ENCODE peak calls at places on chromosomes 16 and 17, in ten cellular contexts. F is Caco-2, W is SK-N-SH, I is mammary epithelial cell, D is adrenal gland, E is fibroblast of lung, S is NB4, V is HFF-Myc, B is mucosa of descending colon, A is transverse colon. R is an unnamed sample.

GRCh38 chr17:9199474-9200196 is 178.3 kb downstream of the NTN1 start:
- DNase-seq in S (no peak), W (no peak), D (no peak), A (no peak), I (no peak), B (no peak), E (peak), F (no peak), V (no peak), R (peak)

GRCh38 chr16:17451835-17452234 is 18.9 kb downstream of the XYLT1 start:
- DNase-seq in W (no peak), A (no peak), E (no peak), I (no peak), V (no peak), S (peak), B (no peak), D (no peak), F (no peak), R (no peak)

GRCh38 chr17:19320876-19321275 is 41.6 kb downstream of the B9D1 start:
- DNase-seq in V (no peak), W (no peak), F (no peak), D (no peak), E (no peak), S (no peak), I (no peak), A (no peak), B (no peak), R (no peak)

GRCh38 chr17:45149669-45150603 is 1.7 kb downstream of the HEXIM1 start:
- DNase-seq in E (peak), D (peak), W (peak), A (peak), S (peak), F (peak), B (peak), I (peak), V (no peak), R (peak)

GRCh38 chr17:45364531-45365390 is 47.9 kb upstream of the MAP3K14 start:
- DNase-seq in A (no peak), I (no peak), S (peak), F (no peak), W (peak), B (no peak), D (no peak), V (no peak), E (no peak), R (no peak)

GRCh38 chr17:68248199-68248825 is 469 bp downstream of the AMZ2 start:
- DNase-seq in V (no peak), E (peak), I (peak), D (no peak), B (peak), S (no peak), A (peak), F (no peak), W (no peak), R (peak)

GRCh38 chr17:74873874-74874614 is 1.2 kb upstream of the FDXR start:
- DNase-seq in B (no peak), F (no peak), D (no peak), E (no peak), V (no peak), S (peak), A (no peak), W (peak), I (no peak), R (no peak)

GRCh38 chr16:68064791-68065365 is 20.3 kb upstream of the NFATC3 start:
- DNase-seq in D (peak), E (peak), F (peak), W (peak), V (no peak), S (peak), A (peak), B (peak), I (peak), R (peak)

GRCh38 chr17:13540546-13540945 is 61.2 kb downstream of the HS3ST3A1 start:
- DNase-seq in I (peak), D (no peak), F (no peak), E (peak), W (no peak), B (no peak), A (no peak), S (no peak), V (no peak), R (no peak)

GRCh38 chr16:87824016-87824990 is 45.0 kb downstream of the SLC7A5 start:
- DNase-seq in V (no peak), F (peak), E (no peak), S (no peak), W (no peak), I (no peak), D (no peak), A (no peak), B (no peak), R (no peak)

GRCh38 chr17:34434065-34434464 is 71.0 kb upstream of the CCL1 start:
- DNase-seq in I (no peak), E (no peak), A (no peak), F (no peak), D (no peak), B (peak), V (no peak), W (no peak), S (peak), R (no peak)

GRCh38 chr16:4288148-4288921 is 15.5 kb upstream of the TFAP4 start:
- DNase-seq in S (peak), B (peak), I (peak), V (no peak), W (peak), E (peak), D (peak), A (peak), F (peak), R (peak)

GRCh38 chr16:20851601-20852000 is 45.3 kb downstream of the REXO5 start:
- DNase-seq in A (peak), V (peak), E (peak), S (peak), I (peak), D (peak), W (no peak), F (peak), B (peak), R (peak)

GRCh38 chr17:47882695-47883588 is 13.1 kb upstream of the SP2 start:
- DNase-seq in A (no peak), W (no peak), B (no peak), S (no peak), V (no peak), I (no peak), E (no peak), D (no peak), F (no peak), R (no peak)

GRCh38 chr16:73204359-73205152 is 156.6 kb upstream of the ZFHX3 start:
- DNase-seq in S (no peak), V (no peak), B (peak), W (no peak), E (no peak), I (no peak), D (no peak), A (peak), F (peak), R (no peak)

GRCh38 chr17:73552300-73553088 is 91.8 kb downstream of the SDK2 start:
- DNase-seq in W (no peak), A (no peak), D (no peak), S (no peak), F (no peak), I (no peak), B (no peak), E (no peak), V (no peak), R (no peak)

GRCh38 chr17:42422958-42423712 is at the start of gene CAVIN1:
- DNase-seq in S (no peak), I (peak), F (peak), W (peak), V (peak), E (peak), A (peak), D (peak), B (peak), R (peak)

GRCh38 chr17:34820922-34821321 is 140.3 kb downstream of the CCT6B start:
- DNase-seq in D (no peak), E (no peak), I (no peak), A (no peak), F (no peak), B (no peak), V (no peak), W (peak), S (peak), R (no peak)

GRCh38 chr17:67336859-67337258 is 29.5 kb downstream of the PSMD12 start:
- DNase-seq in I (no peak), F (peak), A (no peak), B (no peak), S (no peak), E (no peak), W (no peak), V (no peak), D (no peak), R (no peak)

GRCh38 chr16:24508614-24509013 is 30.8 kb upstream of the RBBP6 start:
- DNase-seq in A (no peak), W (no peak), V (no peak), E (peak), I (peak), S (no peak), B (no peak), D (peak), F (no peak), R (peak)

GRCh38 chr16:68361485-68361884 is 50.7 kb downstream of the PRMT7 start:
- DNase-seq in I (no peak), D (peak), B (no peak), V (no peak), A (no peak), W (peak), F (no peak), E (no peak), S (no peak), R (no peak)

GRCh38 chr16:16092925-16093624 is 130.2 kb downstream of the ABCC6 start:
- DNase-seq in V (no peak), E (peak), A (no peak), F (no peak), B (peak), D (peak), W (no peak), I (no peak), S (no peak), R (no peak)

GRCh38 chr17:27585153-27585681 is 45.8 kb upstream of the LGALS9 start:
- DNase-seq in V (no peak), A (no peak), B (no peak), D (no peak), E (no peak), S (no peak), F (no peak), W (no peak), I (no peak), R (no peak)

GRCh38 chr17:29196784-29197515 is 16.8 kb upstream of the MYO18A start:
- DNase-seq in D (no peak), W (no peak), V (no peak), F (no peak), I (no peak), A (no peak), B (no peak), S (peak), E (no peak), R (no peak)

GRCh38 chr17:32877164-32877764 is 340 bp upstream of the MYO1D start:
- DNase-seq in I (peak), V (no peak), E (peak), F (peak), S (peak), A (peak), W (peak), B (peak), D (peak), R (peak)

GRCh38 chr17:49580055-49580721 is 4.5 kb downstream of the NXPH3 start:
- DNase-seq in A (no peak), V (no peak), W (peak), E (no peak), S (no peak), F (no peak), I (no peak), B (no peak), D (no peak), R (no peak)

GRCh38 chr16:53081032-53081424 is 26.2 kb downstream of the CHD9 start:
- DNase-seq in E (no peak), V (no peak), D (no peak), W (no peak), I (no peak), B (no peak), A (no peak), F (no peak), S (no peak), R (no peak)

GRCh38 chr17:8532021-8532420 is 96.3 kb downstream of the NDEL1 start:
- DNase-seq in S (no peak), B (peak), W (no peak), I (no peak), E (peak), A (no peak), D (no peak), V (no peak), F (peak), R (no peak)

GRCh38 chr16:46689492-46690280 is at the start of gene ORC6:
- DNase-seq in S (peak), B (peak), A (peak), D (peak), W (peak), E (peak), F (peak), V (peak), I (peak), R (peak)

GRCh38 chr16:46687486-46687885 is 1.5 kb downstream of the VPS35 start:
- DNase-seq in E (no peak), S (no peak), W (no peak), A (no peak), V (no peak), I (no peak), D (no peak), F (no peak), B (peak), R (no peak)

GRCh38 chr16:46688657-46689491 is at the start of gene VPS35:
- DNase-seq in A (peak), S (peak), W (peak), D (peak), I (peak), E (peak), V (peak), B (peak), F (peak), R (peak)

GRCh38 chr16:46688101-46688656 is 799 bp downstream of the VPS35 start:
- DNase-seq in V (peak), W (no peak), D (no peak), B (peak), F (no peak), I (peak), A (peak), E (peak), S (peak), R (no peak)

DNA sequence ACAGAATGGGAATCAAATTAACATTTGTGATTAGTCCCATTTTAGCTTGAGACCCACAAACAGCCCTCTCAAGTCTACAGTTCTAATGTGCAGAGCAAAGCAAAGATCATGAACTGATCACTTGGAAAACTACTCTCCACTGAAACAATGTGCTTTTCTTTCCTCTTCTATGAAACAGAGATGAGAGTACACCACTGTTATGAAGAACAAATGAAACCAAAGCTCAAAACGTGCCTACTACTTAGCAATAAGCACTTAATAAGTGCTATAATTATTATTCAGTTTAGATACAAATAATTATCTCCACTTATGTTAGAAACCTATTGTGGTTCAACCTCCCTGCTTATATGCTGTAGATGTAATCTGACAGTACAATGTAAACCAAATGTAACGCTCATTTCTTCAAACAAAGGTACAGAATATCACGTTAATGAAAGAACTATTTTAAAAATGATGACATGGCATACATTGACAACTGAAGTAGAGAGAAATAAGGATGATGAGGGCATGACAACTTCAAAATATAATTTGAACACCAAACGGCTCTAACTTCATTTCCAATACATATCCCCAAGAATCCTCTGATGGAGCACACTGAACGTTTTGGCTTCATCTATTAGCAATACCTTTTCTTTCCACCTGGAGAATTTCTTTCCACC is 2.0 kb downstream of the VPS35 start:
- DNase-seq in A (no peak), B (no peak), E (no peak), F (no peak), V (no peak), I (no peak), S (no peak), D (no peak), W (no peak), R (no peak)
- H3K4me3 ChIP-seq in A (no peak), B (no peak), E (no peak), F (peak), V (peak), I (peak), S (peak), D (no peak), W (peak), R (peak)

GRCh38 chr17:79812206-79812968 is 15.5 kb upstream of the CBX8 start:
- DNase-seq in V (no peak), F (no peak), S (no peak), B (no peak), E (no peak), D (no peak), A (no peak), W (peak), I (no peak), R (no peak)
- H3K4me3 ChIP-seq in V (peak), F (no peak), S (no peak), B (no peak), E (no peak), D (no peak), A (no peak), W (no peak), I (no peak), R (peak)

GRCh38 chr17:5584383-5584951 is at the start of gene NLRP1:
- DNase-seq in V (peak), A (peak), D (peak), W (peak), I (peak), E (peak), S (peak), B (peak), F (no peak), R (peak)
- H3K4me3 ChIP-seq in V (peak), A (peak), D (peak), W (peak), I (peak), E (peak), S (peak), B (no peak), F (no peak), R (peak)

GRCh38 chr16:86033016-86033474 is 134.1 kb downstream of the IRF8 start:
- DNase-seq in B (no peak), S (no peak), E (peak), D (no peak), W (no peak), A (no peak), V (no peak), F (no peak), I (no peak), R (no peak)

GRCh38 chr16:86029131-86029741 is 130.3 kb downstream of the IRF8 start:
- DNase-seq in A (peak), B (peak), I (no peak), S (peak), F (no peak), D (no peak), E (peak), V (peak), W (no peak), R (no peak)

GRCh38 chr16:86033971-86034370 is 135.0 kb downstream of the IRF8 start:
- DNase-seq in D (no peak), B (no peak), I (no peak), A (no peak), E (no peak), F (no peak), W (no peak), V (no peak), S (no peak), R (no peak)

GRCh38 chr16:86030116-86030515 is 131.2 kb downstream of the IRF8 start:
- DNase-seq in D (no peak), E (no peak), V (no peak), F (no peak), W (no peak), B (no peak), S (no peak), A (peak), I (no peak), R (no peak)

DNA sequence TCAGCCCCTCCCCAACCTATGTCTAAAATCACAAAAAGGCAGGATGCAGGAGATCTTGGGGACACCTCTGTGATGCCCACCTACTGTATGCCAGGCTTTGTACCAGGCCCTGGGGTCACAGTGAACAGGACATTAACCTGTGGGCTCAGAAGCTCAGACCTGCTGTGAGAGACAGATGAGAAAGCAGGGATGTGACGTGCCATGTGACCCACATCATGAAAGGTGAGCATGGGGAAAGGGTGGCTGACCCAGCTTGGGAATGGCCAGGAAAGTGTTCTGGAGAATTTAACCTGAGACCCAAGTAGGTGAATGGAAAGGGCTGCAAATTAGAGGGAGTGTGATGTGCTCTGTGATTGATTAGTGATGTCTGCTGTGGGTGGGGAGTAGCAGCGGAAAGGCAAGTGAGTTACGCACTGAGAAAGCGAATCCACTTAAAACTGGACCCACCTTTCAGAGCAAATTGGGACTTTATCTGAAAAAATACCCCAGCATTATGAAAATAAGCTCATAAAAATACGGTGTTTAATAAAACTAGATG is 132.2 kb downstream of the IRF8 start:
- DNase-seq in B (no peak), F (no peak), V (no peak), E (no peak), W (no peak), D (no peak), A (peak), I (no peak), S (no peak), R (no peak)
- H3K4me3 ChIP-seq in B (no peak), F (no peak), V (no peak), E (no peak), W (no peak), D (no peak), A (no peak), I (no peak), S (no peak), R (no peak)

GRCh38 chr17:76957600-76958464 is 89.6 kb downstream of the MGAT5B start:
- DNase-seq in B (no peak), F (no peak), I (no peak), A (no peak), V (no peak), E (peak), D (no peak), W (no peak), S (peak), R (no peak)
- H3K4me3 ChIP-seq in B (no peak), F (no peak), I (no peak), A (no peak), V (no peak), E (no peak), D (no peak), W (no peak), S (no peak), R (no peak)

GRCh38 chr17:81701288-81702071 is 1.7 kb upstream of the MRPL12 start:
- DNase-seq in V (no peak), D (no peak), S (peak), W (no peak), A (no peak), F (peak), I (no peak), B (peak), E (no peak), R (no peak)
- H3K4me3 ChIP-seq in V (peak), D (no peak), S (peak), W (peak), A (no peak), F (peak), I (peak), B (no peak), E (peak), R (peak)

GRCh38 chr16:54289242-54290051 is 2.9 kb upstream of the IRX3 start:
- DNase-seq in B (no peak), F (no peak), V (no peak), E (no peak), I (no peak), W (no peak), D (no peak), A (no peak), S (no peak), R (no peak)
- H3K4me3 ChIP-seq in B (no peak), F (no peak), V (no peak), E (no peak), I (no peak), W (no peak), D (no peak), A (no peak), S (no peak), R (no peak)